ENCODE peak calls at places on chromosomes 4 and X, in ten cellular contexts. One of them, this sample, is unnamed.
A peak's percentile ranks its signal among the peaks of the same experiment; 100 is the strongest.

GRCh38 chrX:56764975-56765791 is 36.1 kb downstream of the NBDY start:
- DNase-seq in CD4-positive, CD25-positive, alpha-beta regulatory T cell: peak; percentile 79
- DNase-seq in SW480: no peak
- DNase-seq in Calu3: no peak
- DNase-seq in activated gamma-delta T cell: no peak
- DNase-seq in GM18507: no peak
- DNase-seq in memory B cell: peak; percentile 9
- DNase-seq in posterior cingulate gyrus: peak; percentile 16
- DNase-seq in heart left ventricle: no peak
- DNase-seq in activated CD4-positive, alpha-beta T cell treated with anti-CD3 and anti-CD28 coated beads for 36 hours: no peak
- DNase-seq in this sample: peak; percentile 56

GRCh38 chrX:101764538-101764937 is 104.9 kb upstream of the ARMCX2 start:
- DNase-seq in SW480: no peak
- DNase-seq in activated gamma-delta T cell: no peak
- DNase-seq in Calu3: no peak
- DNase-seq in posterior cingulate gyrus: no peak
- DNase-seq in activated CD4-positive, alpha-beta T cell treated with anti-CD3 and anti-CD28 coated beads for 36 hours: no peak
- DNase-seq in CD4-positive, CD25-positive, alpha-beta regulatory T cell: no peak
- DNase-seq in GM18507: no peak
- DNase-seq in heart left ventricle: no peak
- DNase-seq in memory B cell: no peak
- DNase-seq in this sample: no peak

GRCh38 chr4:52932586-52933482 is 70.7 kb downstream of the RASL11B start:
- DNase-seq in posterior cingulate gyrus: no peak
- DNase-seq in heart left ventricle: no peak
- DNase-seq in GM18507: no peak
- DNase-seq in activated CD4-positive, alpha-beta T cell treated with anti-CD3 and anti-CD28 coated beads for 36 hours: no peak
- DNase-seq in activated gamma-delta T cell: no peak
- DNase-seq in memory B cell: no peak
- DNase-seq in CD4-positive, CD25-positive, alpha-beta regulatory T cell: no peak
- DNase-seq in SW480: no peak
- DNase-seq in Calu3: no peak
- DNase-seq in this sample: no peak

GRCh38 chr4:159946983-159947645 is 844.2 kb downstream of the RAPGEF2 start:
- DNase-seq in activated gamma-delta T cell: no peak
- DNase-seq in activated CD4-positive, alpha-beta T cell treated with anti-CD3 and anti-CD28 coated beads for 36 hours: no peak
- DNase-seq in SW480: peak; percentile 33
- DNase-seq in posterior cingulate gyrus: no peak
- DNase-seq in memory B cell: no peak
- DNase-seq in Calu3: no peak
- DNase-seq in CD4-positive, CD25-positive, alpha-beta regulatory T cell: peak; percentile 39
- DNase-seq in GM18507: no peak
- DNase-seq in heart left ventricle: no peak
- DNase-seq in this sample: no peak

GRCh38 chr4:55347610-55348228 is 1.7 kb downstream of the SRD5A3 start:
- DNase-seq in posterior cingulate gyrus: no peak
- DNase-seq in GM18507: no peak
- DNase-seq in SW480: no peak
- DNase-seq in activated gamma-delta T cell: no peak
- DNase-seq in activated CD4-positive, alpha-beta T cell treated with anti-CD3 and anti-CD28 coated beads for 36 hours: no peak
- DNase-seq in Calu3: no peak
- DNase-seq in memory B cell: no peak
- DNase-seq in CD4-positive, CD25-positive, alpha-beta regulatory T cell: peak; percentile 22
- DNase-seq in heart left ventricle: no peak
- DNase-seq in this sample: no peak

GRCh38 chr4:188722911-188723310 is 583.7 kb downstream of the TRIML1 start:
- DNase-seq in heart left ventricle: no peak
- DNase-seq in GM18507: no peak
- DNase-seq in memory B cell: no peak
- DNase-seq in posterior cingulate gyrus: no peak
- DNase-seq in activated gamma-delta T cell: no peak
- DNase-seq in Calu3: no peak
- DNase-seq in activated CD4-positive, alpha-beta T cell treated with anti-CD3 and anti-CD28 coated beads for 36 hours: no peak
- DNase-seq in CD4-positive, CD25-positive, alpha-beta regulatory T cell: no peak
- DNase-seq in SW480: no peak
- DNase-seq in this sample: no peak

GRCh38 chr4:41977709-41978108 is 3.8 kb upstream of the DCAF4L1 start:
- DNase-seq in posterior cingulate gyrus: no peak
- DNase-seq in activated CD4-positive, alpha-beta T cell treated with anti-CD3 and anti-CD28 coated beads for 36 hours: no peak
- DNase-seq in Calu3: no peak
- DNase-seq in memory B cell: no peak
- DNase-seq in heart left ventricle: no peak
- DNase-seq in SW480: no peak
- DNase-seq in GM18507: no peak
- DNase-seq in activated gamma-delta T cell: no peak
- DNase-seq in CD4-positive, CD25-positive, alpha-beta regulatory T cell: no peak
- DNase-seq in this sample: no peak

GRCh38 chr4:92641409-92641808 is 337.6 kb downstream of the GRID2 start:
- DNase-seq in GM18507: no peak
- DNase-seq in Calu3: no peak
- DNase-seq in heart left ventricle: no peak
- DNase-seq in memory B cell: no peak
- DNase-seq in SW480: no peak
- DNase-seq in activated gamma-delta T cell: no peak
- DNase-seq in posterior cingulate gyrus: no peak
- DNase-seq in CD4-positive, CD25-positive, alpha-beta regulatory T cell: no peak
- DNase-seq in activated CD4-positive, alpha-beta T cell treated with anti-CD3 and anti-CD28 coated beads for 36 hours: no peak
- DNase-seq in this sample: no peak

GRCh38 chr4:109998867-109999303 is 86.2 kb downstream of the EGF start:
- DNase-seq in heart left ventricle: no peak
- DNase-seq in SW480: peak; percentile 72
- DNase-seq in activated CD4-positive, alpha-beta T cell treated with anti-CD3 and anti-CD28 coated beads for 36 hours: no peak
- DNase-seq in Calu3: peak; percentile 30
- DNase-seq in activated gamma-delta T cell: no peak
- DNase-seq in memory B cell: peak; percentile 60
- DNase-seq in CD4-positive, CD25-positive, alpha-beta regulatory T cell: peak; percentile 78
- DNase-seq in GM18507: peak; percentile 33
- DNase-seq in posterior cingulate gyrus: no peak
- DNase-seq in this sample: no peak

GRCh38 chr4:98491862-98492554 is 166.4 kb downstream of the TSPAN5 start:
- DNase-seq in activated gamma-delta T cell: no peak
- DNase-seq in heart left ventricle: no peak
- DNase-seq in posterior cingulate gyrus: no peak
- DNase-seq in CD4-positive, CD25-positive, alpha-beta regulatory T cell: no peak
- DNase-seq in activated CD4-positive, alpha-beta T cell treated with anti-CD3 and anti-CD28 coated beads for 36 hours: no peak
- DNase-seq in GM18507: no peak
- DNase-seq in memory B cell: no peak
- DNase-seq in SW480: no peak
- DNase-seq in Calu3: no peak
- DNase-seq in this sample: no peak

GRCh38 chr4:176793060-176793605 is 411 bp upstream of the VEGFC start:
- DNase-seq in activated gamma-delta T cell: peak; percentile 1
- DNase-seq in CD4-positive, CD25-positive, alpha-beta regulatory T cell: no peak
- DNase-seq in activated CD4-positive, alpha-beta T cell treated with anti-CD3 and anti-CD28 coated beads for 36 hours: no peak
- DNase-seq in heart left ventricle: no peak
- DNase-seq in SW480: no peak
- DNase-seq in GM18507: no peak
- DNase-seq in posterior cingulate gyrus: no peak
- DNase-seq in Calu3: no peak
- DNase-seq in memory B cell: no peak
- DNase-seq in this sample: no peak

GRCh38 chr4:65983062-65983461 is 312.8 kb upstream of the EPHA5 start:
- DNase-seq in SW480: no peak
- DNase-seq in GM18507: no peak
- DNase-seq in heart left ventricle: no peak
- DNase-seq in activated gamma-delta T cell: no peak
- DNase-seq in CD4-positive, CD25-positive, alpha-beta regulatory T cell: no peak
- DNase-seq in posterior cingulate gyrus: no peak
- DNase-seq in memory B cell: no peak
- DNase-seq in Calu3: no peak
- DNase-seq in activated CD4-positive, alpha-beta T cell treated with anti-CD3 and anti-CD28 coated beads for 36 hours: no peak
- DNase-seq in this sample: no peak

GRCh38 chrX:100939336-100939735 is 10.6 kb upstream of the XKRX start:
- DNase-seq in posterior cingulate gyrus: no peak
- DNase-seq in activated gamma-delta T cell: no peak
- DNase-seq in heart left ventricle: no peak
- DNase-seq in activated CD4-positive, alpha-beta T cell treated with anti-CD3 and anti-CD28 coated beads for 36 hours: peak; percentile 6
- DNase-seq in memory B cell: no peak
- DNase-seq in Calu3: no peak
- DNase-seq in CD4-positive, CD25-positive, alpha-beta regulatory T cell: peak; percentile 7
- DNase-seq in GM18507: no peak
- DNase-seq in SW480: no peak
- DNase-seq in this sample: no peak

GRCh38 chrX:100682939-100683338 is 38.9 kb downstream of the SRPX2 start:
- DNase-seq in posterior cingulate gyrus: no peak
- DNase-seq in heart left ventricle: no peak
- DNase-seq in activated CD4-positive, alpha-beta T cell treated with anti-CD3 and anti-CD28 coated beads for 36 hours: no peak
- DNase-seq in SW480: no peak
- DNase-seq in memory B cell: no peak
- DNase-seq in GM18507: no peak
- DNase-seq in Calu3: no peak
- DNase-seq in CD4-positive, CD25-positive, alpha-beta regulatory T cell: no peak
- DNase-seq in activated gamma-delta T cell: no peak
- DNase-seq in this sample: no peak

GRCh38 chr4:182276214-182277109 is 33.3 kb downstream of the TENM3 start:
- DNase-seq in activated CD4-positive, alpha-beta T cell treated with anti-CD3 and anti-CD28 coated beads for 36 hours: no peak
- DNase-seq in SW480: no peak
- DNase-seq in activated gamma-delta T cell: no peak
- DNase-seq in posterior cingulate gyrus: no peak
- DNase-seq in memory B cell: no peak
- DNase-seq in CD4-positive, CD25-positive, alpha-beta regulatory T cell: no peak
- DNase-seq in Calu3: no peak
- DNase-seq in GM18507: no peak
- DNase-seq in heart left ventricle: no peak
- DNase-seq in this sample: no peak

GRCh38 chr4:54657556-54658313 is at the start of gene KIT:
- DNase-seq in memory B cell: no peak
- DNase-seq in activated CD4-positive, alpha-beta T cell treated with anti-CD3 and anti-CD28 coated beads for 36 hours: peak; percentile 27
- DNase-seq in SW480: no peak
- DNase-seq in heart left ventricle: peak; percentile 69
- DNase-seq in activated gamma-delta T cell: peak; percentile 9
- DNase-seq in CD4-positive, CD25-positive, alpha-beta regulatory T cell: no peak
- DNase-seq in GM18507: no peak
- DNase-seq in Calu3: no peak
- DNase-seq in posterior cingulate gyrus: no peak
- DNase-seq in this sample: peak; percentile 61

GRCh38 chr4:1970926-1971325 is 37.8 kb downstream of the NELFA start:
- DNase-seq in posterior cingulate gyrus: no peak
- DNase-seq in CD4-positive, CD25-positive, alpha-beta regulatory T cell: no peak
- DNase-seq in SW480: no peak
- DNase-seq in memory B cell: no peak
- DNase-seq in Calu3: no peak
- DNase-seq in activated CD4-positive, alpha-beta T cell treated with anti-CD3 and anti-CD28 coated beads for 36 hours: no peak
- DNase-seq in heart left ventricle: no peak
- DNase-seq in activated gamma-delta T cell: no peak
- DNase-seq in GM18507: no peak
- DNase-seq in this sample: no peak

This sample was measured in sciatic nerve.